ENCODE peak calls at places on chromosomes 11 and 22, in five cellular contexts. X is ovary, A is right lobe of liver, C is GM12891, U is esophagus muscularis mucosa. Q is an unnamed sample.
A peak's percentile ranks its signal among the peaks of the same experiment; 100 is the strongest.

GRCh38 chr11:73326929-73327811 is 19.1 kb downstream of the ARHGEF17 start:
- DNase-seq in C (no peak), A (no peak), U (no peak), X (no peak), Q (no peak)

GRCh38 chr22:27667121-27667843 is 134.3 kb downstream of the MN1 start:
- DNase-seq in U (no peak), X (peak; percentile 73), A (no peak), C (no peak), Q (no peak)

GRCh38 chr11:119910056-119910455 is 181.1 kb upstream of the NECTIN1 start:
- DNase-seq in A (no peak), C (no peak), X (no peak), U (no peak), Q (no peak)

GRCh38 chr11:121575250-121575962 is 122.6 kb upstream of the SORL1-AS1 start:
- DNase-seq in U (no peak), C (no peak), A (peak; percentile 93), X (peak; percentile 90), Q (no peak)

GRCh38 chr22:30408388-30409101 is 11.7 kb downstream of the SEC14L2 start:
- DNase-seq in C (no peak), U (no peak), A (no peak), X (no peak), Q (no peak)

GRCh38 chr22:21009638-21010425 is 5.1 kb upstream of the P2RX6 start:
- DNase-seq in C (no peak), A (peak; percentile 48), U (no peak), X (no peak), Q (no peak)

GRCh38 chr11:110712643-110713468 is 619 bp upstream of the ARHGAP20 start:
- DNase-seq in U (no peak), A (peak; percentile 58), X (no peak), C (peak; percentile 3), Q (no peak)

GRCh38 chr22:43789452-43789851 is 22.7 kb downstream of the EFCAB6 start:
- DNase-seq in U (peak; percentile 92), A (no peak), X (peak; percentile 71), C (no peak), Q (peak; percentile 68)

DNA sequence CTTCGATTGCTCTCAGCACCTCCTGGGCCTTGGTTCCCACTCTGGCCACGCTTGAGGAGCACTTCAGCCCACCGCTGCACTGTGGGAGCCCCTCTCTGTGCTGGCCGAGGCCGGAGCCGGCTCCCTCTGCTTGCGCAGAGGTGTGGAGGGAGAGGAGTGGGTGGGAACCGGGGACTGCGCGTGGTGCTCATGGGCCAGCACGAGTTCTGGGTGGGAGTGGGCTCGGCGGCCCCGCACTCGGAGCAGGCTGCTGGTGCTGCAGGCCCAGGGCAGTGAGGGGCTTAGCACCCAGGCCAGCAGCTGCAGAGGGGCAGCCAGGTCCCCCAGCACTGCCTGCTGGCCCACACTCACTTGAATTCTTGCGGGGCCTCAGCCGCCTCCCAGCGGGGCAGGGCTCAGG is 12.2 kb downstream of the OR4B1 start:
- DNase-seq in X (no peak), U (no peak), A (no peak), C (no peak), Q (no peak)
- TF ChIP-seq POLR2A in X (no peak), U (no peak), A (no peak), C (no peak), Q (no peak)

GRCh38 chr11:74492974-74493815 is at the start of gene LIPT2:
- DNase-seq in U (peak; percentile 99), X (peak; percentile 98), C (peak; percentile 83), A (peak; percentile 99), Q (peak; percentile 97)
- TF ChIP-seq POLR2A in U (peak; percentile 37), X (peak; percentile 58), C (peak; percentile 83), A (peak; percentile 94), Q (peak; percentile 67)

GRCh38 chr22:17369553-17370035 is 334 bp downstream of the CECR2 start:
- DNase-seq in A (peak; percentile 72), C (no peak), U (no peak), X (peak; percentile 42), Q (peak; percentile 60)

GRCh38 chr22:17368144-17368726 is 1.0 kb upstream of the CECR2 start:
- DNase-seq in U (no peak), X (no peak), A (no peak), C (no peak), Q (no peak)

GRCh38 chr22:17370036-17370765 is 941 bp downstream of the CECR2 start:
- DNase-seq in X (peak; percentile 33), A (peak; percentile 57), C (no peak), U (no peak), Q (no peak)

GRCh38 chr22:17370766-17371181 is 1.5 kb downstream of the CECR2 start:
- DNase-seq in C (no peak), X (no peak), U (no peak), A (peak; percentile 63), Q (peak; percentile 3)

DNA sequence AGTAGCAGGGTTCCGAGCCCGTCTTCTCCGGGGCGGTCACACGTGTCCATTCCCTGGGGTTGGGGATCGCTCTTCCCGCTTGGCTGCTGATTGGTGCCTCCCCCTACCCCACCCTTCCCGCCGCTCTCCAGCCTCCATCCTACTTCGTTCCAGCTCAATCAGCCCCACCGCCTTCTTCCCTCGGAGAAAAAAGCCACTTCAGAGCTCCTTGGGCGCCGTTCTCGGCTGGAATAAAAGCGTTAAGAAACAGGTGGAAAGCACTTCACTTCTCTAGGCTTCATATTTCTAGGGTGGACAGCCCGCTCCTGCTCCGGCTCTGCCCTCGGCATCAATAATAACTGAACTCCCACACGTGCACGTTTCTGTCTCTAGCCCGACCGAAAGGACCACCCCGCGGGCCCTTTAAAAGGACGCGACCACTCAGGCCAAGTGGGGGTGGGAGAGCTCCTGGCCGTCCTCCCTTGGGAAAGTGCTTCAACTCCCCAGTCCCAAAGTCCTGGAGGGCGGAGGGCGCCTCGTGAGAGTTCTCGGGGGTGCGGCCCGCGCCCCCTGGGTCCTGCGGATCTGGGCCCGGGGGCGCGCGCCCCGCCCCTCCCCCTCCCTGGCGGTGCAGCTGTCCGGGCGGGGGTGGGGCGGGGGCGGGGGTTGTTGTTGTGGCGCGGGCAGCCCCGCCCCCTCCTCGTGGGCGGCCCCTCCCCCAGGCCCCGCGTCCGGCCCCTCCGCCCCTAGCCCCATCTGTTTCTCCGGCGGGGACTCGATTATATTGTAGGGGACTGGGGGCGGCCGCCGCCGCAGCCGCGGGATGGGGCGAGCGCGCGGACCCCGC is at the start of gene CECR2:
- DNase-seq in X (peak; percentile 47), A (peak; percentile 80), U (no peak), C (no peak), Q (peak; percentile 74)
- TF ChIP-seq POLR2A in X (no peak), A (no peak), U (no peak), C (no peak), Q (no peak)

GRCh38 chr11:128508785-128509518 is 78.4 kb downstream of the ETS1 start:
- DNase-seq in C (no peak), A (no peak), U (no peak), X (no peak), Q (no peak)

GRCh38 chr11:128506384-128506783 is 81.0 kb downstream of the ETS1 start:
- DNase-seq in U (no peak), X (no peak), C (no peak), A (no peak), Q (no peak)

GRCh38 chr11:128507936-128508335 is 79.4 kb downstream of the ETS1 start:
- DNase-seq in C (no peak), A (no peak), X (no peak), U (no peak), Q (no peak)

GRCh38 chr11:128505449-128506058 is 81.8 kb downstream of the ETS1 start:
- DNase-seq in C (no peak), A (no peak), X (no peak), U (no peak), Q (no peak)

DNA sequence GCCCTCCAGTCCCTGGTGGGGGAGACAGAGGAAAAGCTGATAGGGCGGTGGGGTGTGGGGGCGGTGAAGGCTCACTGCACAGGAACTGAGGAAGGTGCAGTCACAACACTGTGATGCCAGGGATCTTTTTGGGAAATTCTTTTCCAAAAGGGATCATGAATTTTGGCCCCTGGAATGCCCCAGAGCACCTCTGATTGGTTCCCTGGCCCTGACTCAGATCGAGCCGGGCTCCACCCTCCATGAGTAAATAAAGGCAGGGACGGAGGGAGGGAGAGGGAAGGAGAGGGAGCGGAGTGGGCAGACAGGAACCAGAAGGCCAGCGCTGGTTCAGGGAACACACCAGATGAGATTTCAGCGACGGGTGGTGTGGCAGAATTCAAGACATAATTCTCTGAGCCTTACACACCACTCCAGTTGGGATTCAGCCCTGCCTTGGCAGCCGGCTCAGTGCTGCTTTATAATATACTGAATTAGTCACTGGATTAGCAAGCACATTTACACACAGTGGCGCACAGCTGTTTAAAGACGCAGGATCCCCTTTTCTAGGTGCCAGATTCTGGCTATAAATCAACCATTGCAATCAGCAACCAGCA is 80.3 kb downstream of the ETS1 start:
- DNase-seq in A (peak; percentile 69), U (peak; percentile 96), C (no peak), X (peak; percentile 77), Q (peak; percentile 93)
- TF ChIP-seq POLR2A in A (peak; percentile 58), U (no peak), C (no peak), X (no peak), Q (no peak)

GRCh38 chr11:60924110-60924905 is at the start of gene TMEM132A:
- DNase-seq in A (peak; percentile 77), X (peak; percentile 78), C (peak; percentile 75), U (no peak), Q (no peak)
- TF ChIP-seq POLR2A in A (no peak), X (no peak), C (no peak), U (no peak), Q (no peak)

DNA sequence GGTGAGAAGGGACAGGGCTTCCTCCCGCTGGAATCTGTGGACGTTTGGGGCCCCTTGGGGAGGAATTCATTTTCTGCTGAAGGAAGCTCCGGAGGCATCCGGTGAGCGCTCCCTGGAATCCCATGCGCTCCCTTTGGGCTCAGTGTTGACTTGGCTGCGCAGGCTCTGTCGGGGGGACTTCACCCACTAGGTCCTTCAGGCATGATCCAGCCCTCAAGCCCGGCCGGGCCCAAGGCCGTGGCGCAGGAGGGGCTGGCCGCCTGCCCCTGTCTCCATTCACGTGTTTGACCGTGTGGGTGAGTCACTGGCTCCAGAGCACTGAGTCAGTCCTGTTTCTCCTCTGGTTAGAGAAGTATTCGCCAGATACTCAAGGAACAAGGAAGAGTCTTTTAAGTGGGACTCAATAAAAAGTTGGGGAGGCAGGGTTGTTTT is 1.4 kb downstream of the CTTN start:
- DNase-seq in U (peak; percentile 96), A (peak; percentile 52), C (no peak), X (peak; percentile 96), Q (peak; percentile 89)
- TF ChIP-seq POLR2A in U (no peak), A (no peak), C (no peak), X (peak; percentile 47), Q (no peak)

DNA sequence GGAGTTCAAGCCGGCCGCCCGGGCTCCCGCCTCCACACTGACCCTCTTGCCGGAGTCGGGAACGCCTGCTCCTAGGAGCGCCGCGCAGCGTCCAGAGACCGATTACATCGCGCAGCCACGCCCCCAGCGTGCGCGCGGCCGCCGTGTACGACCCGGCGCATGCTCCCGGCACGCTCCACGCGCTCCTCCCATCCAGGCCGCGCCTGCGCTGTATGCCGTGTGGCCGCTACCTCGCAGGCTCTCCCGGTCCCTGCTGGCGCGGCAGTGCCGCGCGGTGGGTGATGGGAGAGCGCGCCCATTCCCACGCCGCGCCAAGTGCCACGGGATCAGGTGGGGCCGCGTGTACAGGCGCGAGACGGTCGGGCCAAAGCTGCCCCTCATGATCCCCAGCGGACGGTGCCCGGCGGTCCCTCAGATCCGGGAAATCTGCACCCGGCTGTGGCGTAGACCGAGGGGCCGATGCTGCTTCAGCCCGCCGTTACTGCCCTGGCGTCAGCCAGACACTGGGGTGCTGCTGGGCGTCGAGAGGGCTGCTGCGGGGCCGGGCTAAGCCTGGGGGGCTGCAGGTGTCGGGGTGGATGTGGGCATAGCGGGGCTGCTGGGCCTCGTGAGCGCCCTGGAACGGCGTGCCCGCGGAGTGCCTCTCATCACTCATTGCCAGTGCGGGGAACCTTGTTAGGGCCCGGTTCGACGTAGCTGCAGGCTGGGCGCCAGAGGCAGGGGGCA is at the start of the genes GNB1L and RTL10:
- DNase-seq in A (peak; percentile 98), U (peak; percentile 96), C (peak; percentile 96), X (peak; percentile 99), Q (peak; percentile 96)
- TF ChIP-seq POLR2A in A (peak; percentile 99), U (peak; percentile 80), C (peak; percentile 89), X (peak; percentile 86), Q (peak; percentile 84)

GRCh38 chr11:33690290-33691050 is 10.2 kb downstream of the C11orf91 start:
- DNase-seq in X (peak; percentile 63), C (no peak), A (no peak), U (no peak), Q (peak; percentile 92)
- TF ChIP-seq POLR2A in X (no peak), C (no peak), A (no peak), U (no peak), Q (no peak)

Q was measured in suprapubic skin.